ENCODE peak calls at places on chromosome 4, in six cellular contexts. One of them, this sample, is unnamed.

GRCh38 chr4:718460-718859 is 12.8 kb downstream of the PCGF3 start:
- DNase-seq in activated CD4-positive, alpha-beta T cell treated with anti-CD3 and anti-CD28 coated beads, Interleukin-2, amount 10 ng/mL, durations not matched to agents 7 days and 5 days: no peak
- DNase-seq in NCI-H524: no peak
- DNase-seq in fibroblast of lung: no peak
- DNase-seq in stimulated activated CD8-positive, alpha-beta memory T cell treated with anti-CD3 and anti-CD28 coated beads, Interleukin-4, amount 100 ng/mL, for 48 hours: no peak
- DNase-seq in HT-29: no peak
- DNase-seq in this sample: no peak

GRCh38 chr4:42306221-42307109 is 90.8 kb upstream of the SHISA3 start:
- DNase-seq in activated CD4-positive, alpha-beta T cell treated with anti-CD3 and anti-CD28 coated beads, Interleukin-2, amount 10 ng/mL, durations not matched to agents 7 days and 5 days: no peak
- DNase-seq in NCI-H524: peak
- DNase-seq in fibroblast of lung: peak
- DNase-seq in stimulated activated CD8-positive, alpha-beta memory T cell treated with anti-CD3 and anti-CD28 coated beads, Interleukin-4, amount 100 ng/mL, for 48 hours: no peak
- DNase-seq in HT-29: no peak
- DNase-seq in this sample: peak

GRCh38 chr4:81802308-81802846 is 330.7 kb upstream of the RASGEF1B start:
- DNase-seq in activated CD4-positive, alpha-beta T cell treated with anti-CD3 and anti-CD28 coated beads, Interleukin-2, amount 10 ng/mL, durations not matched to agents 7 days and 5 days: no peak
- DNase-seq in NCI-H524: no peak
- DNase-seq in fibroblast of lung: no peak
- DNase-seq in stimulated activated CD8-positive, alpha-beta memory T cell treated with anti-CD3 and anti-CD28 coated beads, Interleukin-4, amount 100 ng/mL, for 48 hours: no peak
- DNase-seq in HT-29: no peak
- DNase-seq in this sample: no peak

GRCh38 chr4:85573270-85573669 is 98.3 kb downstream of the ARHGAP24 start:
- DNase-seq in activated CD4-positive, alpha-beta T cell treated with anti-CD3 and anti-CD28 coated beads, Interleukin-2, amount 10 ng/mL, durations not matched to agents 7 days and 5 days: no peak
- DNase-seq in NCI-H524: no peak
- DNase-seq in fibroblast of lung: no peak
- DNase-seq in stimulated activated CD8-positive, alpha-beta memory T cell treated with anti-CD3 and anti-CD28 coated beads, Interleukin-4, amount 100 ng/mL, for 48 hours: no peak
- DNase-seq in HT-29: no peak
- DNase-seq in this sample: no peak

GRCh38 chr4:69156913-69157312 is 57.6 kb downstream of the UGT2B11 start:
- DNase-seq in activated CD4-positive, alpha-beta T cell treated with anti-CD3 and anti-CD28 coated beads, Interleukin-2, amount 10 ng/mL, durations not matched to agents 7 days and 5 days: no peak
- DNase-seq in NCI-H524: no peak
- DNase-seq in fibroblast of lung: no peak
- DNase-seq in stimulated activated CD8-positive, alpha-beta memory T cell treated with anti-CD3 and anti-CD28 coated beads, Interleukin-4, amount 100 ng/mL, for 48 hours: no peak
- DNase-seq in HT-29: peak
- DNase-seq in this sample: peak

GRCh38 chr4:163540977-163541376 is 46.5 kb downstream of the TMA16 start:
- DNase-seq in activated CD4-positive, alpha-beta T cell treated with anti-CD3 and anti-CD28 coated beads, Interleukin-2, amount 10 ng/mL, durations not matched to agents 7 days and 5 days: no peak
- DNase-seq in NCI-H524: no peak
- DNase-seq in fibroblast of lung: peak
- DNase-seq in stimulated activated CD8-positive, alpha-beta memory T cell treated with anti-CD3 and anti-CD28 coated beads, Interleukin-4, amount 100 ng/mL, for 48 hours: no peak
- DNase-seq in HT-29: no peak
- DNase-seq in this sample: no peak

GRCh38 chr4:55346851-55347255 is 811 bp downstream of the SRD5A3 start:
- DNase-seq in activated CD4-positive, alpha-beta T cell treated with anti-CD3 and anti-CD28 coated beads, Interleukin-2, amount 10 ng/mL, durations not matched to agents 7 days and 5 days: no peak
- DNase-seq in NCI-H524: no peak
- DNase-seq in fibroblast of lung: no peak
- DNase-seq in stimulated activated CD8-positive, alpha-beta memory T cell treated with anti-CD3 and anti-CD28 coated beads, Interleukin-4, amount 100 ng/mL, for 48 hours: peak
- DNase-seq in HT-29: no peak
- DNase-seq in this sample: peak

GRCh38 chr4:64539234-64539849 is 130.1 kb upstream of the TECRL start:
- DNase-seq in activated CD4-positive, alpha-beta T cell treated with anti-CD3 and anti-CD28 coated beads, Interleukin-2, amount 10 ng/mL, durations not matched to agents 7 days and 5 days: peak
- DNase-seq in NCI-H524: peak
- DNase-seq in fibroblast of lung: peak
- DNase-seq in stimulated activated CD8-positive, alpha-beta memory T cell treated with anti-CD3 and anti-CD28 coated beads, Interleukin-4, amount 100 ng/mL, for 48 hours: peak
- DNase-seq in HT-29: peak
- DNase-seq in this sample: peak

GRCh38 chr4:7310441-7310840 is 118.1 kb downstream of the SORCS2 start:
- DNase-seq in activated CD4-positive, alpha-beta T cell treated with anti-CD3 and anti-CD28 coated beads, Interleukin-2, amount 10 ng/mL, durations not matched to agents 7 days and 5 days: no peak
- DNase-seq in NCI-H524: no peak
- DNase-seq in fibroblast of lung: no peak
- DNase-seq in stimulated activated CD8-positive, alpha-beta memory T cell treated with anti-CD3 and anti-CD28 coated beads, Interleukin-4, amount 100 ng/mL, for 48 hours: no peak
- DNase-seq in HT-29: no peak
- DNase-seq in this sample: no peak

GRCh38 chr4:80172203-80172602 is 25.1 kb upstream of the PRDM8 start:
- DNase-seq in activated CD4-positive, alpha-beta T cell treated with anti-CD3 and anti-CD28 coated beads, Interleukin-2, amount 10 ng/mL, durations not matched to agents 7 days and 5 days: peak
- DNase-seq in NCI-H524: no peak
- DNase-seq in fibroblast of lung: no peak
- DNase-seq in stimulated activated CD8-positive, alpha-beta memory T cell treated with anti-CD3 and anti-CD28 coated beads, Interleukin-4, amount 100 ng/mL, for 48 hours: no peak
- DNase-seq in HT-29: peak
- DNase-seq in this sample: no peak

This sample was measured in NCI-H82.